ENCODE peak calls at places on chromosomes 3 and 15, in six cellular contexts. One of them, this sample, is unnamed.

GRCh38 chr15:53648934-53649333 is 110.5 kb downstream of the WDR72 start:
- DNase-seq in germinal center: no peak
- DNase-seq in breast epithelium: no peak
- DNase-seq in islet precursor cell: no peak
- DNase-seq in small intestine: no peak
- DNase-seq in HTR-8/SVneo: no peak
- DNase-seq in this sample: no peak

GRCh38 chr15:80250614-80251504 is 1.2 kb downstream of the CTXND1 start:
- DNase-seq in islet precursor cell: no peak
- DNase-seq in HTR-8/SVneo: no peak
- DNase-seq in germinal center: no peak
- DNase-seq in small intestine: no peak
- DNase-seq in breast epithelium: no peak
- DNase-seq in this sample: no peak

GRCh38 chr3:26652157-26652556 is 29.6 kb downstream of the LRRC3B start:
- DNase-seq in germinal center: no peak
- DNase-seq in islet precursor cell: no peak
- DNase-seq in breast epithelium: no peak
- DNase-seq in HTR-8/SVneo: no peak
- DNase-seq in small intestine: no peak
- DNase-seq in this sample: peak

GRCh38 chr3:182909318-182910040 is 70.9 kb downstream of the DCUN1D1 start:
- DNase-seq in breast epithelium: no peak
- DNase-seq in germinal center: peak
- DNase-seq in HTR-8/SVneo: peak
- DNase-seq in small intestine: no peak
- DNase-seq in islet precursor cell: no peak
- DNase-seq in this sample: peak

GRCh38 chr15:44370830-44371229 is 56.6 kb upstream of the CTDSPL2 start:
- DNase-seq in small intestine: no peak
- DNase-seq in islet precursor cell: no peak
- DNase-seq in germinal center: no peak
- DNase-seq in HTR-8/SVneo: no peak
- DNase-seq in breast epithelium: no peak
- DNase-seq in this sample: no peak

GRCh38 chr3:193776626-193777025 is 183.6 kb downstream of the OPA1 start:
- DNase-seq in germinal center: peak
- DNase-seq in HTR-8/SVneo: no peak
- DNase-seq in small intestine: no peak
- DNase-seq in islet precursor cell: no peak
- DNase-seq in breast epithelium: no peak
- DNase-seq in this sample: no peak

GRCh38 chr3:145820175-145820574 is 340.8 kb downstream of the PLOD2 start:
- DNase-seq in breast epithelium: no peak
- DNase-seq in HTR-8/SVneo: no peak
- DNase-seq in germinal center: no peak
- DNase-seq in small intestine: no peak
- DNase-seq in islet precursor cell: no peak
- DNase-seq in this sample: no peak

GRCh38 chr3:115836944-115837343 is 213.6 kb downstream of the GAP43 start:
- DNase-seq in small intestine: peak
- DNase-seq in germinal center: peak
- DNase-seq in islet precursor cell: no peak
- DNase-seq in HTR-8/SVneo: peak
- DNase-seq in breast epithelium: no peak
- DNase-seq in this sample: peak

GRCh38 chr15:88624156-88624970 is 3.2 kb downstream of the AEN start:
- DNase-seq in germinal center: peak
- DNase-seq in HTR-8/SVneo: peak
- DNase-seq in small intestine: no peak
- DNase-seq in breast epithelium: no peak
- DNase-seq in islet precursor cell: no peak
- DNase-seq in this sample: peak

GRCh38 chr3:58161435-58162398 is 49.1 kb downstream of the DNASE1L3 start:
- DNase-seq in small intestine: peak
- DNase-seq in germinal center: no peak
- DNase-seq in islet precursor cell: peak
- DNase-seq in breast epithelium: no peak
- DNase-seq in HTR-8/SVneo: peak
- DNase-seq in this sample: peak

This sample was measured in astrocyte of the hippocampus.